ENCODE peak calls at places on chromosomes 6 and 20, in seven cellular contexts. R is adrenal gland; B is stomach; K is CD4-positive, CD25-positive, alpha-beta regulatory T cell; U is neural progenitor cell; Q is mesendoderm; H is suprapubic skin. C is an unnamed sample. For H3K4me1, the result is how much of the 10 kb centered on the place peaks cover.

GRCh38 chr6:99189823-99190721 is 159.4 kb downstream of the FAXC start:
- DNase-seq in R (no peak), B (no peak), K (no peak), U (no peak), Q (no peak), H (no peak), C (no peak)

GRCh38 chr20:42875581-42875980 is 314.1 kb downstream of the PTPRT start:
- DNase-seq in R (no peak), B (no peak), K (no peak), U (no peak), Q (no peak), H (no peak), C (no peak)

GRCh38 chr6:134080171-134080795 is 27.9 kb upstream of the SLC2A12 start:
- DNase-seq in R (no peak), B (peak), K (no peak), U (no peak), Q (peak), H (no peak), C (no peak)

GRCh38 chr6:138815797-138816528 is 20.1 kb downstream of the ECT2L start:
- DNase-seq in R (no peak), B (no peak), K (peak), U (peak), Q (peak), H (no peak), C (no peak)

GRCh38 chr6:144613859-144614258 is 328.7 kb downstream of the UTRN start:
- DNase-seq in R (no peak), B (no peak), K (no peak), U (no peak), Q (no peak), H (no peak), C (no peak)

GRCh38 chr20:3135507-3136070 is 24.1 kb downstream of the FASTKD5 start:
- DNase-seq in R (no peak), B (no peak), K (no peak), U (no peak), Q (no peak), H (no peak), C (no peak)

GRCh38 chr6:154370545-154370944 is 13.9 kb upstream of the IPCEF1 start:
- DNase-seq in R (peak), B (no peak), K (peak), U (peak), Q (peak), H (no peak), C (no peak)

GRCh38 chr6:34671362-34671761 is 25.2 kb downstream of the ILRUN start:
- DNase-seq in R (no peak), B (no peak), K (no peak), U (no peak), Q (no peak), H (no peak), C (no peak)

GRCh38 chr6:1578293-1578745 is 31.4 kb upstream of the FOXC1 start:
- DNase-seq in R (no peak), B (no peak), K (no peak), U (no peak), Q (no peak), H (no peak), C (no peak)

GRCh38 chr6:116267879-116268588 is 11.7 kb downstream of the TSPYL1 start:
- DNase-seq in R (no peak), B (no peak), K (no peak), U (no peak), Q (no peak), H (no peak), C (no peak)

GRCh38 chr6:89984926-89985743 is 90.9 kb downstream of the GJA10 start:
- DNase-seq in R (peak), B (no peak), K (no peak), U (peak), Q (no peak), H (no peak), C (no peak)

GRCh38 chr6:134361011-134361410 is 43.1 kb upstream of the SGK1 start:
- DNase-seq in R (no peak), B (no peak), K (no peak), U (no peak), Q (no peak), H (no peak), C (no peak)

GRCh38 chr6:170147056-170147787 is 143.7 kb downstream of the DLL1 start:
- DNase-seq in R (no peak), B (no peak), K (no peak), U (no peak), Q (no peak), H (peak), C (no peak)

GRCh38 chr6:115000736-115001135 is 657.9 kb upstream of the HS3ST5 start:
- DNase-seq in R (no peak), B (no peak), K (no peak), U (no peak), Q (no peak), H (no peak), C (no peak)

GRCh38 chr6:27617700-27618689 is 145.1 kb upstream of the ZNF184 start:
- DNase-seq in R (no peak), B (no peak), K (no peak), U (peak), Q (peak), H (no peak), C (no peak)

GRCh38 chr6:106509420-106510089 is 119.7 kb downstream of the RTN4IP1 start:
- DNase-seq in R (no peak), B (no peak), K (no peak), U (peak), Q (peak), H (no peak), C (no peak)

GRCh38 chr6:161748535-161749386 is 474.9 kb upstream of the AGPAT4 start:
- DNase-seq in R (peak), B (peak), K (no peak), U (peak), Q (peak), H (no peak), C (no peak)

GRCh38 chr20:63701329-63702035 is 5.0 kb downstream of the TNFRSF6B start:
- DNase-seq in R (no peak), B (no peak), K (no peak), U (no peak), Q (no peak), H (peak), C (no peak)

GRCh38 chr6:10014561-10014960 is 400.3 kb downstream of the TFAP2A start:
- DNase-seq in R (no peak), B (no peak), K (no peak), U (peak), Q (no peak), H (no peak), C (no peak)

GRCh38 chr20:5181492-5181891 is 54.7 kb downstream of the CDS2 start:
- DNase-seq in R (no peak), B (no peak), K (no peak), U (no peak), Q (no peak), H (no peak), C (no peak)

GRCh38 chr6:12450446-12450845 is 160.3 kb downstream of the EDN1 start:
- DNase-seq in R (no peak), B (no peak), K (no peak), U (no peak), Q (no peak), H (no peak), C (no peak)
- H3K27ac ChIP-seq in R (no peak), B (no peak), K (no peak), U (no peak), Q (no peak), H (no peak), C (no peak)

DNA sequence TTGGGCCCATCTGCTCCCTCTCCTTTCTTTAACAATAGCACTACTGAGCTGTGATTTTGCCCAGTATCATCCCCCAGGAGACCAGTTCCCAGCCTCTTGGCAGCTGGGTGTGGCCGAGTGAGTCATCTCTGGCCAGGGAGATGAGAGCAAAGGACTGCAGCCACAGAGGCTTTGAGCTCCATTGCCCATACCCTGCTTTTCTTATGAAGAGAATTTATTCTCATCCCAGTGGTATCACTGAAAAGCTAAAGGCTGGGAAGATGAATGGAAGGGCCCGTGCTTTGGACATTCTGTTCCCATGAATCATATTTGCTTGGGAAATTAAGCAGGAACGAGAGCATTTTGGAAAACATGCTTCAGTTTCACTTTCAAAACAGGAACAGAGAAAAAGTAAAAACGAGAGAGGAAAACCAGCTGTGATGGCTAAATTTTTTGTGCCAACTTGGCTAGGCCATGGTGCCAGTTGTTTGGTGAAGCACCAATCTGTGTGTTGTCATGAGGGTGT is 14.9 kb downstream of the CST3 start:
- DNase-seq in R (peak), B (peak), K (no peak), U (no peak), Q (peak), H (no peak), C (peak)
- H3K4me3 ChIP-seq in R (no peak), B (no peak), K (no peak), U (no peak), Q (no peak), H (peak), C (peak)

GRCh38 chr6:36598739-36599318 is 4.7 kb downstream of the SRSF3 start:
- DNase-seq in R (peak), B (no peak), K (no peak), U (no peak), Q (no peak), H (no peak), C (no peak)
- H3K4me1 ChIP-seq in R (under half), B (half or more), K (half or more), U (under half), Q (under half), H (half or more), C (half or more)

GRCh38 chr6:37658121-37658520 is 39.6 kb downstream of the MDGA1 start:
- DNase-seq in R (no peak), B (no peak), K (no peak), U (no peak), Q (no peak), H (no peak), C (no peak)
- H3K27ac ChIP-seq in R (no peak), B (no peak), K (no peak), U (no peak), Q (no peak), H (no peak), C (no peak)